ENCODE peak calls at places on chromosomes 4 and X, in nine cellular contexts. W is GM23248; F is heart right ventricle; B is pancreas; L is cardiac muscle cell; C is CD8-positive, alpha-beta memory T cell; Z is uterus; T is CD8-positive, alpha-beta T cell; O is dorsolateral prefrontal cortex. X is an unnamed sample.

GRCh38 chr4:98851806-98852205 is 77.1 kb downstream of the EIF4E start:
- DNase-seq in T (no peak), Z (no peak), B (no peak), L (no peak), O (no peak), F (no peak), C (no peak), W (peak), X (no peak)

GRCh38 chrX:119614776-119615175 is 8.6 kb upstream of the NKRF start:
- DNase-seq in L (no peak), F (no peak), T (no peak), Z (no peak), B (no peak), O (no peak), W (no peak), C (no peak), X (no peak)

GRCh38 chrX:46727445-46727844 is 31.5 kb downstream of the SLC9A7 start:
- DNase-seq in Z (no peak), W (no peak), T (no peak), O (no peak), C (no peak), F (no peak), L (no peak), B (no peak), X (no peak)

GRCh38 chrX:12421918-12422317 is 283.6 kb downstream of the FRMPD4 start:
- DNase-seq in F (no peak), T (no peak), Z (no peak), B (no peak), C (no peak), W (no peak), L (no peak), O (no peak), X (no peak)

GRCh38 chr4:25310825-25311210 is 1.8 kb upstream of the ZCCHC4 start:
- DNase-seq in L (no peak), T (no peak), O (no peak), B (no peak), W (no peak), C (no peak), F (no peak), Z (no peak), X (no peak)

GRCh38 chrX:119389854-119390501 is 9.2 kb upstream of the SLC25A43 start:
- DNase-seq in L (no peak), W (no peak), F (no peak), B (no peak), C (no peak), T (no peak), O (no peak), Z (no peak), X (no peak)

GRCh38 chrX:103878466-103879151 is 46.6 kb upstream of the RAB9B start:
- DNase-seq in Z (no peak), B (no peak), F (no peak), W (peak), L (peak), O (no peak), T (no peak), C (no peak), X (no peak)

GRCh38 chr4:26838055-26838842 is 22.4 kb upstream of the STIM2 start:
- DNase-seq in F (no peak), T (no peak), C (no peak), W (no peak), L (no peak), B (no peak), O (no peak), Z (no peak), X (no peak)

GRCh38 chr4:53605783-53606182 is 14.5 kb upstream of the LNX1 start:
- DNase-seq in L (no peak), B (no peak), C (no peak), T (no peak), F (no peak), O (no peak), W (no peak), Z (no peak), X (no peak)

GRCh38 chrX:56728752-56729151 is 291 bp upstream of the NBDY start:
- DNase-seq in C (no peak), F (no peak), O (no peak), Z (peak), T (no peak), L (peak), W (peak), B (no peak), X (peak)

DNA sequence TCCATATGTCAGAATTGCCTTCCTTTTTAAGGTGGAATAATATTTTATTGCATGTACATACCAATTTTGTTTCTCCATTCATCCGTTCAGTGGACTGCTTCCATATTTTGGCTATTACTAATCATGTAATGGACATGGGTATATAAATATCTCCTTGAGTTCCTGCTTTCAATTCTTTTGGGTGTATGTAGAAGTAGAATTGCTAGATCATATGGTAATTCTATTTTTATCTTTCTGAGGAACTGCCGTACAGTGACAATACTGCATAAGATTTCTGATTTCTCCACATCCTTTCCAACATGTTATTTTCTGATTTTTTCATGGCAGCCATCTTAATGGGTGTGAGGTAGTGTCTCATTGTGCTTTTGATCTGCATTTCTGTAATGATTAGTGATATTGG is 19.2 kb downstream of the ALPK1 start:
- DNase-seq in W (no peak), L (no peak), T (no peak), B (no peak), O (no peak), Z (no peak), C (no peak), F (no peak), X (no peak)
- H3K27ac ChIP-seq in W (no peak), L (no peak), T (no peak), B (no peak), O (no peak), Z (no peak), C (no peak), F (no peak), X (no peak)

DNA sequence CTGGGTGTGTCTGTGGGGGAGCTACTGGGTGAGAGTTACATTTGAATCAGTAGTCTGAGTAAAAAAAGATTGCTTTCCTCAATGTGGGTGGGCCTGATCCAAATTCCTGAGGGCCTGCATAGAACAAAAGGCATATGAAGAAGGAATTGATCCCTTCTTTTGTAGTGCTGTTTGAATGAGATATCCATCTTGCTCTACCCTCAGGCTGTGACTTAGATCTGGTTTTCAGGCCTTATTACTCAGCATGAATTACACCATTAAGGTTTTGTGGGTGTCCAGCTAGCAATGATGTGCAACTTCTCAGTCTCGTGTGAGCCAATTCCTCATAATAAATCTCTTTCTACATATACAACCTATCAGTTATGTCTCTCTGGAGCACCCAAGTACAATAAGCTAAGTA is 1368.5 kb downstream of the STIM2 start:
- DNase-seq in T (no peak), L (no peak), B (no peak), O (no peak), W (peak), Z (no peak), F (no peak), C (no peak), X (no peak)
- H3K27ac ChIP-seq in T (no peak), L (no peak), B (no peak), O (no peak), W (peak), Z (no peak), F (no peak), C (no peak), X (no peak)

GRCh38 chrX:19377799-19378198 is 34.1 kb downstream of the PDHA1 start:
- DNase-seq in W (no peak), F (no peak), Z (no peak), C (no peak), L (no peak), O (no peak), T (no peak), B (no peak), X (no peak)
- H3K27ac ChIP-seq in W (no peak), F (no peak), Z (no peak), C (no peak), L (no peak), O (no peak), T (no peak), B (no peak), X (no peak)

DNA sequence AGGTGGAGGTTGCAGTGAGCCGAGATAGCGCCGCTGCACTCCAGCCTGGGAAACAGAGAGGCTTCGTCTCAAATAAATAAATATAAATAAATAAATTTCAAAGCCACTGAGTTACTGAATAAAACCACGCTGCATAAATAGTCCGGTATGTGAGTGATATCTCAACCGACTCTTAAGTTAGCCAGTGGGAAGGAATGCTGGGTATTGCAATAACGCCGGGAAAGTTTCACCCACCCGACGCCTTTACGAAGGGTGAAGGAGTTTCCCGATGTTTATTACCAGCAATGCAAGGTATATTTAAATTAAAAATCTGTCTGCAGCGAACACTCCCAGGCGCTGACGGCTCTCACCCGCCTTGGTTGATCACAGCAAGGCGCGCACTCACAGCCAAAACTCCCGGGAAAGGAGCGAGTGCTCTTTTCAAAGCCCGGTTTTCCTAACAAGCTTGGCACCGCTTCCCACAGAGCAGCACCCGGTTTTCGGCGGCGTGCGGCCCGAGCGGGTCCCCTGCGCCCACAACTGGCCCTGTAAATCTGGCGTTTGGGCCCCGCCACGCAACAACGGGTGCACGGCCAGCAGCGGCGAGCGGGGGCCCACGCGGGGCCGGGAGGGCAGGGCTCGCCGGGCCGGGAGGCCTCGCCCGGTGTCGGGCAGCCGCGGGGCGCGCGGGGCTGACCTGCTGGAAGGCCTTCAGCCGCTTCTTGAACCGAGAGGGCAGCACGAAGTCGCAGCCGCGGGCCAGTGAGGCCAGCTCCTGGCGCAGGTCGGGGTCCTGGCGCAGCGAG is 13.7 kb downstream of the PPP2R3B start:
- DNase-seq in C (no peak), L (peak), F (no peak), O (no peak), T (no peak), B (no peak), W (peak), Z (no peak), X (no peak)
- H3K27ac ChIP-seq in C (no peak), L (peak), F (peak), O (no peak), T (no peak), B (no peak), W (no peak), Z (no peak), X (no peak)

DNA sequence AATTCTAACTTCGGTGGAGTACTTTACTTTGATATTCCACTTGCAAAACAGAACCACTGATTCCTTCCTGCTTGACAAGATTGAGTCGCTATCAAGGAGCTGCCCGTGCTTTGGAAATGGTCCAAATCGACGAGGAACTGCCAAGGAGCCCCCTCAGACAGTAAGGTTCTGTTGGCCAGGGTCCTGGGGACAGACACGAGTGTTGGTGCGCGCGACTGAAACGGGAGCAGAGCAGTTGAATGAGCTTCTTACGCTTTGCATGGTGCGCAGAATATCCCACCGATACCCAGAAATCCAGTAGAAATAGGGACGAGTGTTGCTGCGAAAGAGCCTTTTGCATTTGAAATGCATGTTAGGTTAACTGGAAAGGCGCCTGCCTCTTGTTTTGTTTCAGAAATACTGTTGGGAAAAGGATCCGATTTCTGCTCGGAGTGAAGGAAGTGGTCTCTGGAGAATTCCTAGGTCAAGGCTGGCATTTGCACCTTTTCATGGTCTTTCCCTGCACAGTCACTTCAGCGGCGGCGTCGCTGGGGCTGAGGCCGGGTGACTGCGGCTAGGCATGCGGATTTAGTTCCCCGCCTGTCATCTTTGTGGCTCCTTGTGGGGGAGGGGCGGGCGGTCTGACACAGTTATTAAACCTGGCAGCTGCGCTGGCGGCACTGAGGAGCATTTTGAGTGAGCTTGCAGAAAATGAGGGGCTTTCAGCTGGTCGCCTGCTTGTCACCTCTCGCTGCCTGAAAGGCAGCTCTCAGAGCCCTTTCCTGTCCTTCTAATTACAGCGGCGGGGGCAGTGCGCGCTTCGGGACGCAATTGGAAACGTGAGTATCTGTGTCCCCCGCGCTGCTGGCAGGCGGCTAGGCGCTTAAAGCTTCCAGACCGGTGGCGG is 51.5 kb upstream of the TRIM2 start:
- DNase-seq in Z (no peak), L (peak), C (peak), B (peak), W (peak), T (no peak), F (peak), O (peak), X (peak)
- H3K27ac ChIP-seq in Z (no peak), L (peak), C (no peak), B (peak), W (no peak), T (no peak), F (no peak), O (peak), X (peak)